ENCODE peak calls at places on chromosome 21, in ten cellular contexts. One of them, this sample, is unnamed. For H3K4me1, the result is how much of the 10 kb centered on the place peaks cover.

GRCh38 chr21:25709684-25710265 is 24.9 kb downstream of the ATP5PF start:
- DNase-seq in HCT116: no peak
- DNase-seq in fibroblast of lung: no peak
- DNase-seq in ovary: no peak
- DNase-seq in heart right ventricle: no peak
- DNase-seq in CD8-positive, alpha-beta T cell: no peak
- DNase-seq in suprapubic skin: no peak
- DNase-seq in mammary epithelial cell: no peak
- DNase-seq in colonic mucosa: no peak
- DNase-seq in heart left ventricle: no peak
- DNase-seq in this sample: no peak

GRCh38 chr21:39111928-39112327 is 71.3 kb downstream of the PSMG1 start:
- DNase-seq in heart right ventricle: no peak
- DNase-seq in suprapubic skin: no peak
- DNase-seq in heart left ventricle: no peak
- DNase-seq in mammary epithelial cell: no peak
- DNase-seq in HCT116: no peak
- DNase-seq in colonic mucosa: no peak
- DNase-seq in CD8-positive, alpha-beta T cell: no peak
- DNase-seq in ovary: no peak
- DNase-seq in fibroblast of lung: peak
- DNase-seq in this sample: no peak

GRCh38 chr21:39451332-39452206 is at the start of gene SH3BGR:
- DNase-seq in mammary epithelial cell: peak
- DNase-seq in heart right ventricle: peak
- DNase-seq in HCT116: no peak
- DNase-seq in fibroblast of lung: peak
- DNase-seq in colonic mucosa: peak
- DNase-seq in ovary: no peak
- DNase-seq in CD8-positive, alpha-beta T cell: no peak
- DNase-seq in heart left ventricle: peak
- DNase-seq in suprapubic skin: no peak
- DNase-seq in this sample: no peak

GRCh38 chr21:31501921-31502320 is 157.6 kb upstream of the SOD1 start:
- DNase-seq in CD8-positive, alpha-beta T cell: no peak
- DNase-seq in heart left ventricle: no peak
- DNase-seq in fibroblast of lung: no peak
- DNase-seq in HCT116: no peak
- DNase-seq in heart right ventricle: no peak
- DNase-seq in mammary epithelial cell: no peak
- DNase-seq in suprapubic skin: no peak
- DNase-seq in colonic mucosa: no peak
- DNase-seq in ovary: no peak
- DNase-seq in this sample: peak

GRCh38 chr21:37758997-37759396 is 157.3 kb downstream of the KCNJ6 start:
- DNase-seq in fibroblast of lung: peak
- DNase-seq in colonic mucosa: peak
- DNase-seq in mammary epithelial cell: peak
- DNase-seq in heart left ventricle: no peak
- DNase-seq in HCT116: no peak
- DNase-seq in suprapubic skin: no peak
- DNase-seq in ovary: no peak
- DNase-seq in heart right ventricle: no peak
- DNase-seq in CD8-positive, alpha-beta T cell: no peak
- DNase-seq in this sample: peak

GRCh38 chr21:25862596-25862995 is 127.8 kb downstream of the GABPA start:
- DNase-seq in heart right ventricle: no peak
- DNase-seq in HCT116: peak
- DNase-seq in suprapubic skin: no peak
- DNase-seq in heart left ventricle: no peak
- DNase-seq in CD8-positive, alpha-beta T cell: no peak
- DNase-seq in fibroblast of lung: peak
- DNase-seq in ovary: no peak
- DNase-seq in colonic mucosa: no peak
- DNase-seq in mammary epithelial cell: peak
- DNase-seq in this sample: peak

GRCh38 chr21:26843912-26844257 is 1.3 kb downstream of the ADAMTS1 start:
- DNase-seq in CD8-positive, alpha-beta T cell: no peak
- DNase-seq in fibroblast of lung: peak
- DNase-seq in HCT116: no peak
- DNase-seq in ovary: no peak
- DNase-seq in colonic mucosa: no peak
- DNase-seq in heart right ventricle: peak
- DNase-seq in heart left ventricle: no peak
- DNase-seq in suprapubic skin: no peak
- DNase-seq in mammary epithelial cell: peak
- DNase-seq in this sample: peak

GRCh38 chr21:17613242-17613676 is 558 bp upstream of the BTG3 start:
- DNase-seq in heart right ventricle: no peak
- DNase-seq in fibroblast of lung: peak
- DNase-seq in ovary: peak
- DNase-seq in CD8-positive, alpha-beta T cell: no peak
- DNase-seq in suprapubic skin: peak
- DNase-seq in mammary epithelial cell: no peak
- DNase-seq in HCT116: no peak
- DNase-seq in heart left ventricle: peak
- DNase-seq in colonic mucosa: peak
- DNase-seq in this sample: no peak

GRCh38 chr21:17789085-17789484 is 30.1 kb downstream of the C21orf91 start:
- DNase-seq in ovary: no peak
- DNase-seq in HCT116: no peak
- DNase-seq in fibroblast of lung: no peak
- DNase-seq in mammary epithelial cell: no peak
- DNase-seq in suprapubic skin: no peak
- DNase-seq in colonic mucosa: no peak
- DNase-seq in heart right ventricle: no peak
- DNase-seq in heart left ventricle: no peak
- DNase-seq in CD8-positive, alpha-beta T cell: no peak
- DNase-seq in this sample: no peak

DNA sequence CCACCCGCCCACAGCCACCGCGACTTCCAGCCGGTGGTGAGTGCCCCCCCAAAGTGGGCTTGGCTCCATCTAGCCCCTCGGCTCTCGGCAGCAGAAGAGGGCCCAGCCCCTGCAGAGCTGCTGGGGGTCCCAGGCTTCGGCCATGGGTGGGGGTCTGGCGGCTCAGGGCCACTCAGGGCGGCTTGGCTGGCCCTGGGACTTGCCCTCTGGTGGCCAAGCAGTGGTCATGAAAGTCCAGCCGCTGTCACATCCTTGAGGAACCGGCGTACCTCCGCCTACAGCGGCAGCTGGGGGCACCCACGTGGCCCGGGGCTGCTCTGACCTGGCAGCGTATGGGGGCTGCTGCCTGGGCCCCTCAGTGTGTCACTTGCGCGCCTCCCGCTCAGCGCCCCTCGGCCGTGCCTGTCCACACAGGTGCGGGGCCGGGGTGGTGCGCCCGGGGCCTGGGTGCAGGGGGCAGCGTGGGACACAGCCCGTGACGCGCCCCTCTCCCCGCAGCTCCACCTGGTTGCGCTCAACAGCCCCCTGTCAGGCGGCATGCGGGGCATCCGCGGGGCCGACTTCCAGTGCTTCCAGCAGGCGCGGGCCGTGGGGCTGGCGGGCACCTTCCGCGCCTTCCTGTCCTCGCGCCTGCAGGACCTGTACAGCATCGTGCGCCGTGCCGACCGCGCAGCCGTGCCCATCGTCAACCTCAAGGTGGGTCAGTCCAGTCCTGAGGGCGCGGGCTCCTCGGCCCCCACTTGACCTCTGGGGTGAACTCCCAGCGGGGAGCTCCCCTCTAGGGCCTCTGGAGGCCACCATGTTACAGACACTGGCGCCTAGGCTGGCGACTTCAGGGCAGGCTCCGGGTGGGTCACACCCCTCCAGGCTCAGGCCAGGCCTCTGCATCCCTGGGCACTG is 32.4 kb downstream of the SLC19A1 start:
- DNase-seq in heart right ventricle: no peak
- DNase-seq in fibroblast of lung: no peak
- DNase-seq in colonic mucosa: no peak
- DNase-seq in HCT116: no peak
- DNase-seq in suprapubic skin: peak
- DNase-seq in ovary: peak
- DNase-seq in mammary epithelial cell: no peak
- DNase-seq in CD8-positive, alpha-beta T cell: no peak
- DNase-seq in heart left ventricle: peak
- DNase-seq in this sample: no peak
- TF ChIP-seq CTCF in heart right ventricle: no peak
- TF ChIP-seq CTCF in fibroblast of lung: no peak
- TF ChIP-seq CTCF in colonic mucosa: no peak
- TF ChIP-seq CTCF in HCT116: no peak
- TF ChIP-seq CTCF in suprapubic skin: no peak
- TF ChIP-seq CTCF in ovary: no peak
- TF ChIP-seq CTCF in mammary epithelial cell: no peak
- TF ChIP-seq CTCF in CD8-positive, alpha-beta T cell: no peak
- TF ChIP-seq CTCF in heart left ventricle: no peak
- TF ChIP-seq CTCF in this sample: peak

GRCh38 chr21:34989337-34990151 is 59.6 kb downstream of the RUNX1 start:
- DNase-seq in ovary: no peak
- DNase-seq in heart left ventricle: no peak
- DNase-seq in colonic mucosa: no peak
- DNase-seq in mammary epithelial cell: peak
- DNase-seq in HCT116: no peak
- DNase-seq in suprapubic skin: no peak
- DNase-seq in CD8-positive, alpha-beta T cell: no peak
- DNase-seq in fibroblast of lung: peak
- DNase-seq in heart right ventricle: no peak
- DNase-seq in this sample: no peak
- H3K4me1 ChIP-seq in ovary: under half
- H3K4me1 ChIP-seq in heart left ventricle: under half
- H3K4me1 ChIP-seq in colonic mucosa: under half
- H3K4me1 ChIP-seq in mammary epithelial cell: under half
- H3K4me1 ChIP-seq in HCT116: under half
- H3K4me1 ChIP-seq in suprapubic skin: under half
- H3K4me1 ChIP-seq in CD8-positive, alpha-beta T cell: half or more
- H3K4me1 ChIP-seq in fibroblast of lung: under half
- H3K4me1 ChIP-seq in heart right ventricle: under half
- H3K4me1 ChIP-seq in this sample: under half

GRCh38 chr21:45972716-45973474 is 8.7 kb upstream of the COL6A1 start:
- DNase-seq in ovary: peak
- DNase-seq in suprapubic skin: peak
- DNase-seq in fibroblast of lung: peak
- DNase-seq in HCT116: no peak
- DNase-seq in colonic mucosa: no peak
- DNase-seq in mammary epithelial cell: no peak
- DNase-seq in CD8-positive, alpha-beta T cell: no peak
- DNase-seq in heart left ventricle: peak
- DNase-seq in heart right ventricle: peak
- DNase-seq in this sample: no peak

GRCh38 chr21:45972353-45972715 is 9.2 kb upstream of the COL6A1 start:
- DNase-seq in mammary epithelial cell: no peak
- DNase-seq in CD8-positive, alpha-beta T cell: no peak
- DNase-seq in HCT116: no peak
- DNase-seq in heart right ventricle: no peak
- DNase-seq in fibroblast of lung: no peak
- DNase-seq in colonic mucosa: no peak
- DNase-seq in heart left ventricle: peak
- DNase-seq in ovary: peak
- DNase-seq in suprapubic skin: peak
- DNase-seq in this sample: no peak

GRCh38 chr21:45975017-45975595 is 6.5 kb upstream of the COL6A1 start:
- DNase-seq in fibroblast of lung: peak
- DNase-seq in suprapubic skin: peak
- DNase-seq in colonic mucosa: no peak
- DNase-seq in mammary epithelial cell: peak
- DNase-seq in HCT116: peak
- DNase-seq in heart right ventricle: peak
- DNase-seq in CD8-positive, alpha-beta T cell: no peak
- DNase-seq in ovary: peak
- DNase-seq in heart left ventricle: peak
- DNase-seq in this sample: no peak

GRCh38 chr21:45974073-45975016 is 7.2 kb upstream of the COL6A1 start:
- DNase-seq in ovary: peak
- DNase-seq in mammary epithelial cell: peak
- DNase-seq in HCT116: peak
- DNase-seq in heart left ventricle: peak
- DNase-seq in CD8-positive, alpha-beta T cell: no peak
- DNase-seq in suprapubic skin: peak
- DNase-seq in colonic mucosa: no peak
- DNase-seq in heart right ventricle: no peak
- DNase-seq in fibroblast of lung: peak
- DNase-seq in this sample: no peak

GRCh38 chr21:45973475-45974072 is 8.0 kb upstream of the COL6A1 start:
- DNase-seq in suprapubic skin: peak
- DNase-seq in fibroblast of lung: peak
- DNase-seq in heart left ventricle: peak
- DNase-seq in colonic mucosa: peak
- DNase-seq in heart right ventricle: peak
- DNase-seq in HCT116: peak
- DNase-seq in CD8-positive, alpha-beta T cell: peak
- DNase-seq in ovary: peak
- DNase-seq in mammary epithelial cell: peak
- DNase-seq in this sample: no peak
- TF ChIP-seq CTCF in suprapubic skin: peak
- TF ChIP-seq CTCF in fibroblast of lung: peak
- TF ChIP-seq CTCF in heart left ventricle: peak
- TF ChIP-seq CTCF in colonic mucosa: peak
- TF ChIP-seq CTCF in heart right ventricle: peak
- TF ChIP-seq CTCF in HCT116: peak
- TF ChIP-seq CTCF in CD8-positive, alpha-beta T cell: peak
- TF ChIP-seq CTCF in ovary: peak
- TF ChIP-seq CTCF in mammary epithelial cell: peak
- TF ChIP-seq CTCF in this sample: peak

DNA sequence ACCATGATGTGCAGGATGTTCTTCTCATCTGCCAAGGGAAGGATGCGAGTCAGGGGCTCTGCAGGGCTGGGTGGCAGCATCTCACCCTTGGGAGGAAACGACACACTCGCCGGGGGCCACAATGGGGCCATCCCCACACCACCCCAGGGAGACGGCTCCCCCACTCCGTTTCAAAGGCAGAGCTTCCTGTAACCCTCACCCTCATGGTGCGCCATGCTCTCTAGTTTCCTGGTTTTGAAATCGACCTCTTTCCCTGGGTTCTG is 20.2 kb downstream of the RIPK4 start:
- DNase-seq in heart left ventricle: no peak
- DNase-seq in ovary: no peak
- DNase-seq in HCT116: no peak
- DNase-seq in CD8-positive, alpha-beta T cell: no peak
- DNase-seq in colonic mucosa: no peak
- DNase-seq in suprapubic skin: no peak
- DNase-seq in fibroblast of lung: no peak
- DNase-seq in heart right ventricle: no peak
- DNase-seq in mammary epithelial cell: no peak
- DNase-seq in this sample: no peak
- H3K4me1 ChIP-seq in heart left ventricle: under half
- H3K4me1 ChIP-seq in ovary: under half
- H3K4me1 ChIP-seq in HCT116: under half
- H3K4me1 ChIP-seq in CD8-positive, alpha-beta T cell: under half
- H3K4me1 ChIP-seq in colonic mucosa: under half
- H3K4me1 ChIP-seq in suprapubic skin: under half
- H3K4me1 ChIP-seq in fibroblast of lung: under half
- H3K4me1 ChIP-seq in heart right ventricle: under half
- H3K4me1 ChIP-seq in mammary epithelial cell: under half
- H3K4me1 ChIP-seq in this sample: under half